ENCODE peak calls at places on chromosomes 16 and 17, in six cellular contexts. J is skeletal muscle cell, N is NCI-H345, T is lung, Z is anterior cingulate cortex, V is colonic mucosa. S is an unnamed sample.
A peak's percentile ranks its signal among the peaks of the same experiment; 100 is the strongest.

GRCh38 chr17:36740157-36740556 is 138.8 kb downstream of the MRM1 start:
- DNase-seq in T (no peak), N (no peak), J (no peak), V (no peak), Z (no peak), S (no peak)

GRCh38 chr17:63702223-63702577 is 2.3 kb upstream of the LIMD2 start:
- DNase-seq in V (peak; percentile 42), Z (no peak), J (no peak), N (no peak), T (no peak), S (no peak)

GRCh38 chr17:75182319-75182568 is 515 bp downstream of the SUMO2 start:
- DNase-seq in V (no peak), J (no peak), T (peak; percentile 34), Z (no peak), N (no peak), S (no peak)

GRCh38 chr17:52636443-52636842 is 477.9 kb upstream of the CA10 start:
- DNase-seq in V (no peak), Z (no peak), N (no peak), J (no peak), T (no peak), S (no peak)

GRCh38 chr16:68909099-68909733 is 65.9 kb downstream of the TANGO6 start:
- DNase-seq in V (no peak), T (no peak), N (no peak), J (no peak), Z (no peak), S (no peak)

GRCh38 chr17:72381597-72382397 is 261.0 kb downstream of the SOX9 start:
- DNase-seq in T (no peak), J (no peak), Z (no peak), N (peak; percentile 58), V (no peak), S (no peak)

GRCh38 chr17:62101090-62101489 is 36.0 kb upstream of the MED13 start:
- DNase-seq in V (no peak), J (no peak), N (no peak), T (no peak), Z (no peak), S (no peak)

GRCh38 chr17:63497708-63498483 is 21.0 kb downstream of the ACE start:
- DNase-seq in V (no peak), T (no peak), N (peak; percentile 76), Z (no peak), J (no peak), S (no peak)

GRCh38 chr16:50393461-50394214 is 24.9 kb upstream of the BRD7 start:
- DNase-seq in Z (no peak), T (peak; percentile 26), V (no peak), N (no peak), J (no peak), S (no peak)